ENCODE peak calls at places on chromosome 1, in eight cellular contexts. Q is endothelial cell, X is BE2C, M is cardiac fibroblast, U is DND-41, W is MCF 10A, Z is stomach, H is astrocyte of the spinal cord. L is an unnamed sample.

GRCh38 chr1:172529304-172529703 is 3.6 kb upstream of the SUCO start:
- DNase-seq in Q (no peak), X (no peak), M (no peak), U (no peak), W (no peak), Z (no peak), H (no peak), L (no peak)

GRCh38 chr1:35369922-35370671 is 101.6 kb downstream of the ZMYM4 start:
- DNase-seq in Q (peak; percentile 68), X (peak; percentile 15), M (peak; percentile 88), U (peak; percentile 50), W (no peak), Z (peak; percentile 57), H (peak; percentile 82), L (no peak)

GRCh38 chr1:150164769-150165168 is 15.1 kb downstream of the PLEKHO1 start:
- DNase-seq in Q (no peak), X (no peak), M (no peak), U (no peak), W (no peak), Z (no peak), H (peak; percentile 67), L (no peak)

GRCh38 chr1:30507391-30508174 is 215.8 kb downstream of the MATN1 start:
- DNase-seq in Q (no peak), X (no peak), M (no peak), U (no peak), W (no peak), Z (peak; percentile 22), H (no peak), L (peak; percentile 5)

GRCh38 chr1:65526049-65526556 is 105.6 kb downstream of the LEPR start:
- DNase-seq in Q (no peak), X (no peak), M (no peak), U (no peak), W (no peak), Z (no peak), H (no peak), L (no peak)

GRCh38 chr1:79575424-79575823 is 568.9 kb upstream of the ADGRL4 start:
- DNase-seq in Q (no peak), X (no peak), M (no peak), U (no peak), W (no peak), Z (no peak), H (no peak), L (no peak)

GRCh38 chr1:41823453-41823852 is 95.3 kb downstream of the HIVEP3 start:
- DNase-seq in Q (no peak), X (no peak), M (peak; percentile 63), U (no peak), W (no peak), Z (peak; percentile 44), H (no peak), L (peak; percentile 23)

GRCh38 chr1:44723064-44723463 is 7.9 kb downstream of the RNU5D-1 start:
- DNase-seq in Q (no peak), X (no peak), M (no peak), U (no peak), W (no peak), Z (no peak), H (no peak), L (no peak)

GRCh38 chr1:167161242-167161641 is 59.4 kb upstream of the POU2F1 start:
- DNase-seq in Q (no peak), X (no peak), M (no peak), U (no peak), W (no peak), Z (no peak), H (no peak), L (no peak)

GRCh38 chr1:74773540-74773939 is 40.6 kb downstream of the TYW3 start:
- DNase-seq in Q (no peak), X (no peak), M (no peak), U (no peak), W (no peak), Z (no peak), H (no peak), L (no peak)

GRCh38 chr1:209356909-209357498 is 226.5 kb upstream of the CAMK1G start:
- DNase-seq in Q (no peak), X (no peak), M (no peak), U (no peak), W (peak; percentile 86), Z (no peak), H (no peak), L (no peak)

GRCh38 chr1:177171536-177172123 is 872 bp downstream of the BRINP2 start:
- DNase-seq in Q (no peak), X (no peak), M (peak; percentile 16), U (no peak), W (peak; percentile 18), Z (no peak), H (no peak), L (no peak)

GRCh38 chr1:66302810-66303209 is 231.1 kb upstream of the SGIP1 start:
- DNase-seq in Q (no peak), X (no peak), M (no peak), U (no peak), W (no peak), Z (no peak), H (peak; percentile 36), L (no peak)

GRCh38 chr1:68431076-68431475 is 18.7 kb downstream of the RPE65 start:
- DNase-seq in Q (no peak), X (no peak), M (no peak), U (no peak), W (no peak), Z (no peak), H (no peak), L (no peak)

GRCh38 chr1:191788551-191788950 is 369.7 kb upstream of the RGS18 start:
- DNase-seq in Q (no peak), X (no peak), M (no peak), U (no peak), W (no peak), Z (no peak), H (no peak), L (no peak)

GRCh38 chr1:63523738-63524137 is 413 bp downstream of the EFCAB7 start:
- DNase-seq in Q (no peak), X (no peak), M (no peak), U (no peak), W (no peak), Z (no peak), H (no peak), L (no peak)

GRCh38 chr1:63522891-63523728 is at the start of the genes EFCAB7 and ITGB3BP:
- DNase-seq in Q (peak; percentile 81), X (peak; percentile 81), M (peak; percentile 96), U (peak; percentile 84), W (peak; percentile 95), Z (peak; percentile 80), H (peak; percentile 96), L (peak; percentile 67)

DNA sequence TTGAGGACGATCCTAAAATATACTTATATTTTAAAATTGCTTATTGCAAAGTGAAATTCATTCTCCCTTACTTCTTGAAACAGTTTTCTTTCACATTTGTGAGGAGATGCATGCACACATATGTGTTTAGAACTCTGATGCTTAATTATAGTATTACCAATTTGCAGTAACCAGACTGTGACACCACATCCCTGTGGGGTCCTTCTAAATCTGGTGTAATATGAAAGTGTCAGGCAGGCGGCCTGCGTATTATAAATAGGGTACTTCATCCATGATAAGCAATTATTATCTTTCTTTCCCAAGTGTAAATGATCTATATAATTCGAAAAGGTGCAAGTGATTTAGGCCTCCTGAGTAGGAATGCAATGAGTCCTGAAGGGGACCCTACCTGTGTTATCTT is 841 bp downstream of the EFCAB7 start:
- DNase-seq in Q (no peak), X (no peak), M (peak; percentile 3), U (no peak), W (no peak), Z (no peak), H (no peak), L (no peak)
- TF ChIP-seq CTCF in Q (no peak), X (no peak), M (no peak), U (no peak), W (no peak), Z (no peak), H (no peak), L (no peak)

GRCh38 chr1:202564958-202565497 is 145.2 kb downstream of the SYT2 start:
- DNase-seq in Q (no peak), X (peak; percentile 29), M (no peak), U (no peak), W (no peak), Z (no peak), H (no peak), L (no peak)

GRCh38 chr1:202568466-202569196 is 141.6 kb downstream of the SYT2 start:
- DNase-seq in Q (no peak), X (no peak), M (no peak), U (no peak), W (no peak), Z (no peak), H (no peak), L (no peak)

GRCh38 chr1:202563818-202564217 is 146.4 kb downstream of the SYT2 start:
- DNase-seq in Q (no peak), X (no peak), M (no peak), U (no peak), W (no peak), Z (no peak), H (no peak), L (no peak)

GRCh38 chr1:202567747-202568146 is 142.5 kb downstream of the SYT2 start:
- DNase-seq in Q (no peak), X (no peak), M (peak; percentile 70), U (no peak), W (no peak), Z (no peak), H (peak; percentile 52), L (no peak)

GRCh38 chr1:202565890-202566289 is 144.4 kb downstream of the SYT2 start:
- DNase-seq in Q (no peak), X (no peak), M (no peak), U (no peak), W (no peak), Z (no peak), H (no peak), L (no peak)
- TF ChIP-seq CTCF in Q (no peak), X (peak; percentile 14), M (no peak), U (no peak), W (no peak), Z (no peak), H (no peak), L (no peak)

DNA sequence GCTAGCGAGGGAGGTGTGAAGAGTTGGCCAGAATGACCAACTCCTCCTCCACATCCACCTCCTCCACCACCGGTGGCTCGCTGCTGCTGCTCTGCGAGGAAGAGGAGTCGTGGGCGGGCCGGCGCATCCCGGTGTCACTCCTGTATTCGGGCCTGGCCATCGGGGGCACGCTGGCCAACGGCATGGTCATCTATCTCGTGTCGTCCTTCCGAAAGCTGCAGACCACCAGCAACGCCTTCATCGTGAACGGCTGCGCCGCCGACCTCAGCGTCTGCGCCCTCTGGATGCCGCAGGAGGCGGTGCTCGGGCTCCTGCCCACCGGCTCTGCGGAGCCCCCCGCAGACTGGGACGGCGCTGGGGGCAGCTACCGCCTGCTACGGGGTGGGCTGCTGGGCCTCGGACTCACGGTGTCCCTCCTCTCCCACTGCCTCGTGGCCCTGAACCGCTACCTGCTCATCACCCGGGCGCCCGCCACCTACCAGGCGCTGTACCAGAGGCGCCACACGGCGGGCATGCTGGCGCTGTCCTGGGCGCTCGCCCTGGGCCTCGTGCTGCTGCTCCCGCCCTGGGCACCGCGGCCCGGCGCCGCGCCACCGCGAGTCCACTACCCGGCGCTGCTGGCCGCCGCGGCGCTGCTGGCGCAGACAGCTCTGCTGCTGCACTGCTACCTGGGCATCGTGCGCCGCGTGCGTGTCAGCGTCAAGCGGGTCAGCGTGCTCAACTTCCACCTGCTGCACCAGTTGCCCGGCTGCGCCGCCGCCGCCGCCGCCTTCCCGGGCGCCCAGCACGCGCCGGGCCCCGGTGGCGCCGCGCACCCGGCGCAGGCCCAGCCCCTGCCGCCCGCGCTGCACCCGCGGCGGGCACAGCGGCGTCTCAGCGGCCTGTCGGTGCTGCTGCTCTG is 1.2 kb downstream of the GPR88 start:
- DNase-seq in Q (peak; percentile 24), X (peak; percentile 35), M (no peak), U (no peak), W (no peak), Z (peak; percentile 37), H (no peak), L (peak; percentile 15)
- TF ChIP-seq CTCF in Q (no peak), X (peak; percentile 23), M (no peak), U (no peak), W (no peak), Z (no peak), H (no peak), L (peak; percentile 36)

GRCh38 chr1:100928128-100928527 is 32.2 kb downstream of the SLC30A7 start:
- DNase-seq in Q (no peak), X (no peak), M (no peak), U (no peak), W (no peak), Z (no peak), H (no peak), L (no peak)
- TF ChIP-seq CTCF in Q (no peak), X (peak; percentile 44), M (no peak), U (peak; percentile 32), W (no peak), Z (no peak), H (peak; percentile 17), L (peak; percentile 21)

L was measured in progenitor cell of endocrine pancreas.